ENCODE peak calls at places on chromosomes 6 and 20, in eight cellular contexts. T is GM23248; G is right cardiac atrium; I is cardiac septum; U is hypothalamus; H is stimulated activated CD4-positive, alpha-beta T cell treated with anti-CD3 and anti-CD28 coated beads, Interleukin-12 subunit alpha, Interleukin-12 subunit beta, amount 100 ng/mL, for 48 hours; D is AG09319; N is activated naive CD4-positive, alpha-beta T cell. K is an unnamed sample.

GRCh38 chr6:135149376-135149775 is 31.7 kb upstream of the MYB start:
- DNase-seq in T (no peak), N (no peak), G (no peak), H (no peak), U (no peak), D (no peak), I (no peak), K (no peak)

GRCh38 chr6:110398778-110399177 is 16.6 kb downstream of the DDO start:
- DNase-seq in H (no peak), G (no peak), U (no peak), N (no peak), D (no peak), I (no peak), T (peak; percentile 52), K (peak; percentile 1)

GRCh38 chr6:170097505-170098427 is 193.1 kb downstream of the DLL1 start:
- DNase-seq in G (peak; percentile 35), D (no peak), N (no peak), T (no peak), H (no peak), U (no peak), I (peak; percentile 41), K (no peak)

GRCh38 chr6:49634080-49634810 is 2.4 kb downstream of the RHAG start:
- DNase-seq in D (no peak), U (no peak), T (no peak), I (no peak), N (no peak), G (no peak), H (no peak), K (no peak)

GRCh38 chr6:89475634-89476033 is 42.7 kb downstream of the ANKRD6 start:
- DNase-seq in N (no peak), T (peak; percentile 29), H (no peak), I (no peak), G (no peak), U (no peak), D (no peak), K (no peak)

GRCh38 chr6:108361312-108361932 is 66.6 kb downstream of the AFG1L start:
- DNase-seq in G (no peak), N (no peak), D (no peak), U (no peak), T (peak; percentile 26), H (no peak), I (no peak), K (no peak)

GRCh38 chr20:23356203-23356602 is 5.6 kb downstream of the NXT1 start:
- DNase-seq in D (no peak), U (no peak), T (no peak), G (peak; percentile 68), I (no peak), N (no peak), H (no peak), K (no peak)

GRCh38 chr20:63895886-63896135 is 885 bp downstream of the DNAJC5 start:
- DNase-seq in D (no peak), H (no peak), G (no peak), T (peak; percentile 65), I (no peak), U (no peak), N (no peak), K (no peak)